ENCODE peak calls at places on chromosomes 1 and 21, in nine cellular contexts. S is kidney, L is occipital lobe, X is A549, F is RCC 7860, C is fibroblast of pulmonary artery, Z is NCI-H2081, J is mucosa of descending colon, V is T1000. W is an unnamed sample.

GRCh38 chr1:222048030-222048632 is 306.2 kb upstream of the DUSP10 start:
- DNase-seq in J (no peak), V (no peak), Z (no peak), C (peak; percentile 54), S (no peak), L (no peak), X (no peak), F (peak; percentile 75), W (no peak)

GRCh38 chr1:218364028-218364710 is 19.0 kb downstream of the TGFB2 start:
- DNase-seq in Z (no peak), X (no peak), L (no peak), J (no peak), S (no peak), V (no peak), C (no peak), F (no peak), W (no peak)

GRCh38 chr1:187266051-187266450 is 437.3 kb downstream of the PLA2G4A start:
- DNase-seq in J (no peak), L (no peak), Z (no peak), F (no peak), S (no peak), C (no peak), V (no peak), X (no peak), W (no peak)

GRCh38 chr1:193211539-193211938 is 25.1 kb upstream of the B3GALT2 start:
- DNase-seq in L (no peak), V (no peak), F (peak; percentile 62), X (peak; percentile 81), J (peak; percentile 9), S (no peak), C (peak; percentile 74), Z (no peak), W (no peak)

GRCh38 chr1:59043796-59044195 is 253.1 kb upstream of the FGGY start:
- DNase-seq in F (peak; percentile 90), X (peak; percentile 60), L (no peak), C (peak; percentile 88), S (no peak), V (peak; percentile 70), J (peak; percentile 54), Z (no peak), W (peak; percentile 75)

GRCh38 chr1:156122519-156123355 is 8.2 kb downstream of the LMNA start:
- DNase-seq in L (peak; percentile 29), S (peak; percentile 93), F (peak; percentile 86), J (peak; percentile 82), X (peak; percentile 87), Z (no peak), C (peak; percentile 92), V (peak; percentile 36), W (peak; percentile 85)

GRCh38 chr1:25197982-25198681 is 34.2 kb downstream of the SYF2 start:
- DNase-seq in Z (no peak), X (no peak), L (no peak), V (no peak), C (peak; percentile 42), S (no peak), J (peak; percentile 50), F (no peak), W (peak; percentile 65)

GRCh38 chr1:116518400-116518799 is 52.4 kb downstream of the CD58 start:
- DNase-seq in Z (no peak), F (no peak), C (no peak), S (no peak), J (no peak), X (no peak), L (no peak), V (no peak), W (no peak)

GRCh38 chr21:31630062-31630711 is 29.3 kb upstream of the SOD1 start:
- DNase-seq in F (peak; percentile 67), S (no peak), X (peak; percentile 79), C (peak; percentile 94), Z (no peak), L (no peak), V (peak; percentile 82), J (no peak), W (no peak)

GRCh38 chr21:43639470-43640178 is 19.7 kb downstream of the HSF2BP start:
- DNase-seq in X (peak; percentile 59), J (no peak), F (no peak), S (no peak), L (no peak), Z (no peak), V (no peak), C (peak; percentile 94), W (no peak)

GRCh38 chr1:175397103-175397502 is 204.5 kb upstream of the KIAA0040 start:
- DNase-seq in F (no peak), S (no peak), C (no peak), L (no peak), J (no peak), X (no peak), V (no peak), Z (no peak), W (no peak)

GRCh38 chr1:44717653-44718052 is 13.3 kb downstream of the RNU5D-1 start:
- DNase-seq in J (no peak), V (no peak), L (no peak), Z (no peak), F (no peak), S (no peak), X (no peak), C (no peak), W (no peak)

GRCh38 chr21:43727571-43728466 is 8.9 kb downstream of the PDXK start:
- DNase-seq in J (no peak), C (no peak), F (peak; percentile 56), X (peak; percentile 65), V (no peak), Z (no peak), S (peak; percentile 83), L (no peak), W (no peak)

GRCh38 chr1:221239911-221240310 is 360.7 kb downstream of the HLX start:
- DNase-seq in Z (peak; percentile 7), L (no peak), X (peak; percentile 12), S (peak; percentile 7), C (no peak), F (no peak), V (no peak), J (no peak), W (no peak)

GRCh38 chr1:24123611-24124010 is 11.7 kb upstream of the MYOM3 start:
- DNase-seq in C (no peak), J (no peak), L (no peak), X (no peak), V (no peak), S (no peak), F (no peak), Z (no peak), W (no peak)

GRCh38 chr1:228417471-228418203 is 976 bp upstream of the TRIM17 start:
- DNase-seq in S (no peak), F (no peak), L (no peak), V (no peak), J (no peak), C (no peak), X (no peak), Z (no peak), W (no peak)

GRCh38 chr21:30695956-30696355 is 22.6 kb downstream of the KRTAP21-3 start:
- DNase-seq in F (no peak), J (no peak), X (no peak), C (no peak), V (no peak), Z (no peak), S (no peak), L (no peak), W (no peak)

GRCh38 chr1:228315945-228316588 is 90.6 kb downstream of the TRIM11 start:
- DNase-seq in C (no peak), L (no peak), S (peak; percentile 68), F (no peak), X (no peak), J (no peak), V (no peak), Z (no peak), W (no peak)

GRCh38 chr1:161216945-161217712 is 2.0 kb downstream of the FCER1G start:
- DNase-seq in S (peak; percentile 7), L (no peak), F (peak; percentile 89), X (no peak), C (peak; percentile 83), Z (no peak), V (no peak), J (no peak), W (no peak)

GRCh38 chr1:164599272-164599671 is 40.3 kb downstream of the PBX1 start:
- DNase-seq in J (no peak), C (no peak), Z (no peak), S (no peak), X (no peak), F (no peak), V (no peak), L (no peak), W (no peak)

GRCh38 chr21:33348728-33349127 is 24.0 kb downstream of the IFNAR1 start:
- DNase-seq in C (peak; percentile 39), Z (no peak), J (no peak), L (no peak), V (no peak), X (no peak), S (no peak), F (no peak), W (no peak)

GRCh38 chr1:202227997-202228401 is 34.4 kb downstream of the LGR6 start:
- DNase-seq in L (no peak), J (no peak), C (no peak), S (no peak), Z (no peak), F (no peak), V (no peak), X (no peak), W (no peak)

GRCh38 chr1:24018611-24019580 is 38.8 kb upstream of the SRSF10 start:
- DNase-seq in F (peak; percentile 99), S (peak; percentile 97), V (peak; percentile 97), J (peak; percentile 98), X (peak; percentile 98), Z (no peak), C (peak; percentile 100), L (peak; percentile 66), W (peak; percentile 98)

GRCh38 chr1:55285849-55286248 is 70.7 kb upstream of the USP24 start:
- DNase-seq in C (no peak), J (no peak), X (peak; percentile 51), Z (no peak), F (no peak), L (no peak), V (no peak), S (no peak), W (no peak)